ENCODE peak calls at places on chromosomes 2 and 18, in nine cellular contexts. Y, E, R, W, V, G, M, L and U are unnamed samples.

GRCh38 chr2:163527381-163527780 is 208.4 kb downstream of the FIGN start:
- DNase-seq in Y (no peak), E (no peak), R (no peak), W (no peak), V (no peak), G (no peak), M (no peak), L (no peak), U (no peak)

GRCh38 chr2:96868555-96869280 is 1.2 kb downstream of the SEMA4C start:
- DNase-seq in Y (peak), E (peak), R (peak), W (peak), V (peak), G (peak), M (peak), L (peak), U (peak)

GRCh38 chr2:70360661-70361316 is 58.9 kb upstream of the FAM136A start:
- DNase-seq in Y (no peak), E (no peak), R (no peak), W (no peak), V (no peak), G (no peak), M (no peak), L (no peak), U (no peak)

GRCh38 chr2:71679481-71679880 is 226.1 kb downstream of the DYSF start:
- DNase-seq in Y (no peak), E (no peak), R (no peak), W (no peak), V (no peak), G (no peak), M (no peak), L (no peak), U (no peak)

GRCh38 chr2:238771193-238771592 is 76.7 kb upstream of the TWIST2 start:
- DNase-seq in Y (no peak), E (peak), R (no peak), W (no peak), V (peak), G (no peak), M (no peak), L (no peak), U (no peak)

GRCh38 chr2:65349863-65350262 is 82.5 kb downstream of the SPRED2 start:
- DNase-seq in Y (no peak), E (peak), R (no peak), W (no peak), V (no peak), G (peak), M (peak), L (no peak), U (no peak)

GRCh38 chr18:10563886-10564285 is 38.1 kb downstream of the NAPG start:
- DNase-seq in Y (no peak), E (no peak), R (no peak), W (no peak), V (no peak), G (no peak), M (no peak), L (no peak), U (no peak)

GRCh38 chr2:48315847-48316194 is 214.1 kb upstream of the STON1 start:
- DNase-seq in Y (no peak), E (peak), R (no peak), W (no peak), V (peak), G (peak), M (no peak), L (peak), U (no peak)

GRCh38 chr2:178455947-178456346 is 4.8 kb downstream of the PJVK start:
- DNase-seq in Y (no peak), E (no peak), R (no peak), W (no peak), V (no peak), G (no peak), M (no peak), L (no peak), U (no peak)

GRCh38 chr2:226124548-226125011 is 675.0 kb downstream of the IRS1 start:
- DNase-seq in Y (no peak), E (peak), R (no peak), W (no peak), V (no peak), G (no peak), M (no peak), L (no peak), U (no peak)

GRCh38 chr18:57164401-57164800 is 17.5 kb downstream of the BOD1L2 start:
- DNase-seq in Y (no peak), E (no peak), R (no peak), W (no peak), V (no peak), G (no peak), M (no peak), L (no peak), U (no peak)

GRCh38 chr2:158923641-158924040 is 44.8 kb upstream of the TANC1 start:
- DNase-seq in Y (no peak), E (no peak), R (no peak), W (no peak), V (no peak), G (no peak), M (no peak), L (no peak), U (no peak)

GRCh38 chr2:9191044-9191481 is 15.5 kb upstream of the ASAP2 start:
- DNase-seq in Y (no peak), E (peak), R (no peak), W (no peak), V (peak), G (no peak), M (peak), L (no peak), U (no peak)

GRCh38 chr2:28419705-28420270 is 27.1 kb downstream of the FOSL2 start:
- DNase-seq in Y (no peak), E (no peak), R (no peak), W (no peak), V (no peak), G (no peak), M (no peak), L (no peak), U (no peak)

GRCh38 chr2:11123856-11124759 is 31.2 kb upstream of the SLC66A3 start:
- DNase-seq in Y (peak), E (peak), R (no peak), W (peak), V (peak), G (peak), M (peak), L (no peak), U (peak)

GRCh38 chr2:1625281-1626001 is 118.9 kb downstream of the PXDN start:
- DNase-seq in Y (no peak), E (peak), R (no peak), W (no peak), V (no peak), G (peak), M (peak), L (no peak), U (no peak)